ENCODE peak calls at places on chromosomes 16 and 17, in four cellular contexts. B, J, K and D are unnamed samples.

GRCh38 chr16:8403978-8404738 is 186.2 kb downstream of the TMEM114 start:
- DNase-seq in J (no peak), B (no peak), K (no peak), D (peak; percentile 42)

GRCh38 chr17:48215583-48216139 is 108.1 kb downstream of the SNX11 start:
- DNase-seq in J (peak; percentile 68), K (no peak), B (peak; percentile 28), D (peak; percentile 26)

GRCh38 chr16:66271074-66272060 is 95.1 kb upstream of the CDH5 start:
- DNase-seq in B (no peak), J (no peak), K (no peak), D (no peak)

GRCh38 chr17:35764123-35764991 is 3.7 kb downstream of the C17orf50 start:
- DNase-seq in J (peak; percentile 92), K (peak; percentile 49), B (peak; percentile 74), D (peak; percentile 98)

GRCh38 chr16:50072730-50073129 is 7.0 kb downstream of the HEATR3 start:
- DNase-seq in J (no peak), K (no peak), B (no peak), D (no peak)

GRCh38 chr17:63438092-63439051 is 7.7 kb downstream of the CYB561 start:
- DNase-seq in J (no peak), B (no peak), K (no peak), D (peak; percentile 63)

GRCh38 chr16:30096862-30097563 is 1.0 kb upstream of the YPEL3 start:
- DNase-seq in B (no peak), J (no peak), K (no peak), D (no peak)

GRCh38 chr16:12229759-12230594 is 253.4 kb downstream of the SNX29 start:
- DNase-seq in J (no peak), K (no peak), B (peak; percentile 71), D (no peak)

GRCh38 chr16:4847774-4848587 is 700 bp downstream of the UBN1 start:
- DNase-seq in J (peak; percentile 42), K (no peak), B (peak; percentile 64), D (peak; percentile 71)

GRCh38 chr16:27225536-27226360 is 22.4 kb downstream of the KDM8 start:
- DNase-seq in B (no peak), J (no peak), K (no peak), D (no peak)

GRCh38 chr17:62681061-62681938 is 53.8 kb downstream of the MRC2 start:
- DNase-seq in K (no peak), J (peak; percentile 96), B (no peak), D (no peak)

GRCh38 chr16:50169555-50170096 is 16.5 kb downstream of the TENT4B start:
- DNase-seq in K (no peak), B (no peak), J (no peak), D (no peak)

GRCh38 chr17:74833501-74834361 is 26.0 kb downstream of the GRIN2C start:
- DNase-seq in K (no peak), B (peak; percentile 52), J (no peak), D (peak; percentile 74)

GRCh38 chr17:71486171-71486740 is 634.6 kb upstream of the SOX9 start:
- DNase-seq in K (no peak), J (no peak), B (no peak), D (no peak)

GRCh38 chr17:71484546-71484945 is 636.3 kb upstream of the SOX9 start:
- DNase-seq in B (no peak), K (no peak), J (no peak), D (no peak)

DNA sequence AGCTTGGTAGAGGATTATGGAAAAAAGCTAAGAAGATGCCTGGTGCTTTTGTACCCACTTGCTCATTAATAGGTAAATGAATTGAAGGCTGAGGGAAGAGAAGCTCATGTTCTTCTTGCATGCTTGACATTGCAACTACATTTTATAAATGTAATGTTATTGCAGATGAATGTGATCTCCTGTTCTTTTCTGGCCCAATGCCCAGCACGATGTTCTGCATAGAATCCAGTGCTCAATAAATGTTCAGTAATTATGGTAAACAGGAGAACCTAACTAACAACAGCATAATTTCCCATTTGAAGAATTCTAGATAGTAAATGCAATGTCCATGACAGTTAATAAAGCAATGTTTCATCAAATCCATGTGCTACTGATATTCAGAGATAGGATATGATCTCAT is 638.2 kb upstream of the SOX9 start:
- DNase-seq in K (no peak), B (no peak), J (no peak), D (no peak)
- H3K9ac ChIP-seq in K (no peak overlapping the region), B (no peak overlapping the region), J (no peak overlapping the region), D (no peak overlapping the region)

GRCh38 chr16:13957197-13958078 is 37.5 kb downstream of the ERCC4 start:
- DNase-seq in J (peak; percentile 56), B (peak; percentile 95), K (peak; percentile 56), D (peak; percentile 37)
- TF ChIP-seq RCOR1 in J (peak; percentile 97), B (no peak), K (peak; percentile 55), D (no peak)

GRCh38 chr17:81398855-81399451 is 3.7 kb downstream of the BAHCC1 start:
- DNase-seq in J (peak; percentile 65), B (no peak), K (no peak), D (no peak)
- H3K9ac ChIP-seq in J (peak overlapping the region; percentile 75), B (peak overlapping the region; percentile 80), K (no peak overlapping the region), D (peak overlapping the region; percentile 95)

DNA sequence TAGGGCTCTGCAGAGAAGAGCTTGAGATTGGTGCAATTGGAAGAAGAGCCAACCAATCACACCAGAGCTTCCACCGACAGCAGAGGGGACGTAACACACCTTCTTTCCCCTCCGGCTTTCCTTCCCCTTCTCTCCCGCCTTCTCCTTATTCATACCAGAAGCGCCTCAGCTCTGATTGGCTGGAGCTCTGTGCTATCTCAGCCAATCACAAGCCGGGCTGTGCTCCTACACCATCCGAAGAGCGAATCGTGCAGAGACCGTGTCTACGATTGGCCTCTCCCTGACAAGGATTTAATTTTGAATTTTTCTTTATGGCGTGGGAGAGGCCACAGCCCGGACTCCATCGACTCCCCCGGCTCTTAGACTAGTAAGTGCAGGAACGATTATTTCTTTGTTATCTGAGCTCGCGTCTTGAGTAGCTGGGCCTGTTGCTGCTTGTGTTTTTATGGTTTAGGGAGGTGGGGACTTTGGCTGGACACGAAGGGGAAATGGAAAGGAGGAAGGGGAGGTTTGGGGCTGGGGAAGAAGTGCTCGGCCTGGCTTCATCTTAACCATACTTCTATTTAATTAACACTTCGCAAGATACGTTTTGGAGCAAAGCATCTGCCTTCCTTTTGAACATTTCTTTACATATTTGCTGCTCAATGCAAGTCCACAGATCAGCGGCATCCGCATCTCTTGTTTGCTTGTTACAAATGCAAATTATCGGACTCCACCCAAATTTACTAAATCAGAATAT is at the start of gene PRR11:
- DNase-seq in J (peak; percentile 97), K (no peak), B (peak; percentile 100), D (peak; percentile 90)
- TF ChIP-seq RCOR1 in J (no peak), K (no peak), B (no peak), D (peak; percentile 23)

DNA sequence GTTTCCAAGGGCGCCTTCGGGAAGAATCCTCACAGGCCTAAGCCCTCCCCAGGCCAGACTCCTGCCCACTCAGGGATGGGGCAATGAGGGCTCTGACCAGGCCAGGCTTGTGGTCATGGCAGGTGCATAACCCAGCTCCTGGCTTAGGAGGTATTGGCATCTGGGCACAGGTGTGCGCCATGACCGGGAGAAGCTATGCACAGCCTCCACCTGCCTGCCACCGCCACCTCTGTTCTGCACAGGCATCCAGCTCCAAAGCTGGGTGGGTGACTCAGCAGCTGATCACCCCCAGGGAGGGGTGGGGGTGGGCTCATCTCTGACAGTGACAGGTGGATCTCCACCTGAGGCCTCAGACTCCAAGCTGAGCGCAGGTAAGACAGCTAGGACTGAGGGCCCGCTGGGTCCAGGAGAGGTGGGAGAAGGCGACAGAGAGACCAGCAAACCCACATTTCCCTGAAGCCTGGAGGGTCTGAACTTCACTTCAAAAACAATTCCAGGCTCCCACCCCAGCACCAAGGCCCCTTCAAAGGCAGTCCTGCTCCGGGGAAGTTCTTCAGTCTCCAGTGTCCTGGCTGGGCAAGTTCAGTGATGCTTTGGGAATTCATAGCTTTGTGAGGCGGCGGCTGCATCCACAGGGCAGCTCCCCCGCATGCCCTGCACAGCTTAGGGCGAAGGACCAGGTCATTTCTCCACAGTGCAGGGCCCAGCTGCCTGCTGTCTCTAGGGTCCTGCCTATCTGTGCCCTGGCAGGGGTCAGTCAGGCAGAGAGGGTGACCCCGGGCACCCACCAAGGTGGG is 121.6 kb upstream of the SMURF2 start:
- DNase-seq in B (no peak), K (no peak), J (no peak), D (no peak)
- H3K9ac ChIP-seq in B (no peak overlapping the region), K (no peak overlapping the region), J (no peak overlapping the region), D (no peak overlapping the region)

GRCh38 chr17:13725286-13725990 is 123.7 kb upstream of the HS3ST3A1 start:
- DNase-seq in B (peak; percentile 57), K (no peak), J (no peak), D (no peak)
- TF ChIP-seq RCOR1 in B (no peak), K (no peak), J (no peak), D (no peak)

DNA sequence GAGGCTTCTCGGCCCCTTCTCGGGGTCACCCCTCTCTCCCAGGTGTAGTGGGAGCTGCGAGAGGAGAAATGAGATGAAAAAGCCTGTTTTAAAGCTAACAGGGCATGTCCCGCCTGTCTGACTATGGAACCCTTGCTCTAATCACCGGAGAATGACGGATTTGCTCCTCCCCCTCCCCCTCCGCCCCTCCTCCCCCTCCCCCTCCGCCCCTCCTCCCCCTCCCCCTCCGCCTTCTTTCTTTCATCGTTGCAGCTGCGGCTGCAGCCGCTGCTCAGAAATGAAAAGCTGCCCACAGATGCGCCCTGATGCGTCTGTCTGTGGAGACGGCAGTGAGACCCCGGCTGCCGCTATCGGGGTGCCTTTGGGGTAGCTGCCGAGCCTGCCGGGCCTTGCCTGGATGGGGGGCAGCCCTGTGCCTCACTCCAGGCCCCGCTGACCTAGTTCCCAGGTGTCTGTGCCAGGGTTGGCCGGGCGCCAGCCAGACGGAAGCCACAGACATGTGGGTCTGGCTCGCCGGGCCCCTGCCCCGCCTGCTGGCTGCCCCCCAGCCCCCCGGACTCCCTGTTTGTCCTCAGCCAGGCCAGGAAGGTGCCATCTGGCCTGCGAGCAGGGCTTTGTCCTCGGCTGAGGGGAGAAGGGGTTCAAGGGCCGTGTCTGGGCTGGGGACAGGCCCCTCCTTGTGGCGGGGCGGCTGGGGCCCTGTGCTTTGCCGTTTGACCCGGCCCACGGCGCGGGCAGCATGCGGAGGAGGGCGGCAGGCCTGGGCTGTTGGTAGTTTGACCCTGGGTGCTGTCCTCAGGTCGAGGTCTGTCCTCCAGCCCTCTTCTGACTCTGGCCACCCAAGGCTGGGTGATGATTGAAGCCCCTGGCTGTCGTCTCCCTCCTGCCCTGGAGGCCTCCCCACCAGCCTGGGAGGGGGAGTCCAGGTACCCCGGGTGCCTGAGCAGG is 37.6 kb downstream of the GINS2 start:
- DNase-seq in K (no peak), J (no peak), B (no peak), D (peak; percentile 86)
- H3K9ac ChIP-seq in K (no peak overlapping the region), J (no peak overlapping the region), B (no peak overlapping the region), D (no peak overlapping the region)

DNA sequence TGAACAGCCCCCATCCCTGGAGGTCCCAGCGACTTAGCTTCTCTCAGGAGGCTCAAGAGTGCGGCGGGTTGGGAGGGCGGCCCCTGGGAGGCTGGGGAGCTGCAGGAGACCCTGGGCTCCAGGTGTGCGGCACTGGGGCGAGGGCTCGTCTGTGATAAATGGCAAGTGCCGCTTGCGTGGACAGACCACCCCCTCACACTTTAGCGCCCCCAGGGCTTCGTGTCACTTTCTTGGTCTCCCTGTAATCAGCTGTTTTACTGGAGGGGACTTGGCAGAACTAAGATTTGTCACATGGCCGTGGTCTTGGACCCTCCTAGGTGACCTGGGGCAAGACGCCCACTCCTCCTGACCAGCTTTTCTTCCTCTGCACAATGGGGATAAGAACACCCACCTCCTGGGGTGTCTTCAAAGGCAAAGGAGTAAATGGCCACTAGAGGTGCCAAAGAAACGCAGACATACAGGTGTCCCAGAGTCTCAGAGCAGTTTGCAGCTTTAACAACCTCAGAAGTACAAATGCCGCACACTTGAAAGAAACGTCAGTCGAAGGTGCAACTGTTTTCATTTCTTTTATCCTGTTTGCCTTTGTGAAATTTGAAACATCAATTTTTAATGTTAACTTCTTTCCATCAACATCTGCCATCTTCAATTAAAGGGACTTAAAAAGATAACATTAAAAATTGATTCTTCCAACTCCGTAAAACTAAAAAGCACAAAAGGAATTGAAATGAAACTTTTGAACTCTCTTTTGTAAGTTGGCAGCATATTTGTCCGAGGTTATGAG is 946 bp downstream of the OSGIN1 start:
- DNase-seq in J (peak; percentile 70), B (peak; percentile 32), K (no peak), D (no peak)
- TF ChIP-seq RCOR1 in J (no peak), B (no peak), K (no peak), D (no peak)